ENCODE peak calls at places on chromosomes 4 and X, in eight cellular contexts. I, U, K, G, N, J, W and T are unnamed samples.

GRCh38 chrX:108307408-108308085 is 130.7 kb downstream of the COL4A6 start:
- DNase-seq in I (no peak), U (no peak), K (no peak), G (peak; percentile 59), N (no peak), J (no peak), W (peak; percentile 48), T (peak; percentile 25)

GRCh38 chr4:29852537-29852936 is 867.6 kb upstream of the PCDH7 start:
- DNase-seq in I (no peak), U (no peak), K (peak; percentile 43), G (no peak), N (no peak), J (no peak), W (no peak), T (no peak)

GRCh38 chr4:87108142-87108546 is 112.3 kb downstream of the KLHL8 start:
- DNase-seq in I (no peak), U (peak; percentile 73), K (no peak), G (peak; percentile 76), N (no peak), J (no peak), W (peak; percentile 84), T (no peak)

GRCh38 chr4:139458543-139458942 is 4.6 kb downstream of the RAB33B start:
- DNase-seq in I (no peak), U (no peak), K (no peak), G (no peak), N (no peak), J (no peak), W (no peak), T (no peak)

GRCh38 chrX:129593137-129593536 is 53.1 kb downstream of the OCRL start:
- DNase-seq in I (peak; percentile 52), U (no peak), K (no peak), G (peak; percentile 38), N (no peak), J (no peak), W (peak; percentile 52), T (no peak)

GRCh38 chrX:136910565-136911040 is 30.1 kb upstream of the RBMX start:
- DNase-seq in I (no peak), U (no peak), K (no peak), G (peak; percentile 16), N (no peak), J (no peak), W (peak; percentile 18), T (no peak)

GRCh38 chrX:149803458-149804062 is 21.8 kb downstream of the MAGEA9 start:
- DNase-seq in I (no peak), U (no peak), K (no peak), G (no peak), N (no peak), J (no peak), W (no peak), T (no peak)

GRCh38 chr4:118034061-118034785 is at the start of gene NDST3:
- DNase-seq in I (peak; percentile 16), U (peak; percentile 46), K (peak; percentile 59), G (peak; percentile 42), N (peak; percentile 51), J (no peak), W (peak; percentile 41), T (no peak)

GRCh38 chr4:15143551-15143950 is 141.3 kb downstream of the CPEB2 start:
- DNase-seq in I (no peak), U (no peak), K (no peak), G (no peak), N (no peak), J (no peak), W (no peak), T (no peak)

GRCh38 chr4:8782135-8782534 is 89.5 kb downstream of the HMX1 start:
- DNase-seq in I (no peak), U (no peak), K (no peak), G (no peak), N (peak; percentile 37), J (no peak), W (no peak), T (no peak)

GRCh38 chr4:103423261-103423660 is 225.1 kb upstream of the CENPE start:
- DNase-seq in I (no peak), U (no peak), K (no peak), G (no peak), N (no peak), J (no peak), W (no peak), T (no peak)

GRCh38 chr4:53527342-53527741 is 63.9 kb downstream of the LNX1 start:
- DNase-seq in I (no peak), U (no peak), K (no peak), G (no peak), N (no peak), J (no peak), W (no peak), T (no peak)

GRCh38 chrX:63656871-63657580 is 128.0 kb downstream of the ARHGEF9 start:
- DNase-seq in I (no peak), U (peak; percentile 20), K (no peak), G (peak; percentile 64), N (no peak), J (no peak), W (peak; percentile 85), T (no peak)

GRCh38 chr4:88604978-88605678 is 12.8 kb downstream of the HERC3 start:
- DNase-seq in I (no peak), U (no peak), K (no peak), G (no peak), N (no peak), J (no peak), W (no peak), T (no peak)

GRCh38 chr4:103498161-103499070 is 221.4 kb downstream of the TACR3 start:
- DNase-seq in I (no peak), U (peak; percentile 27), K (no peak), G (peak; percentile 50), N (no peak), J (no peak), W (peak; percentile 26), T (no peak)

GRCh38 chrX:15718283-15718970 is 19.6 kb upstream of the CA5B start:
- DNase-seq in I (no peak), U (no peak), K (no peak), G (no peak), N (no peak), J (no peak), W (no peak), T (no peak)

GRCh38 chrX:150690126-150690525 is 3.1 kb upstream of the MTMR1 start:
- DNase-seq in I (no peak), U (peak; percentile 68), K (no peak), G (peak; percentile 82), N (no peak), J (no peak), W (peak; percentile 96), T (no peak)

GRCh38 chr4:21888195-21888976 is 60.2 kb downstream of the KCNIP4 start:
- DNase-seq in I (no peak), U (peak; percentile 45), K (no peak), G (peak; percentile 82), N (no peak), J (no peak), W (peak; percentile 94), T (no peak)

GRCh38 chrX:20067709-20068315 is 48.9 kb downstream of the MAP7D2 start:
- DNase-seq in I (peak; percentile 87), U (peak; percentile 81), K (peak; percentile 43), G (peak; percentile 75), N (peak; percentile 65), J (no peak), W (peak; percentile 81), T (peak; percentile 42)

GRCh38 chrX:45740291-45740690 is 539.6 kb upstream of the DIPK2B start:
- DNase-seq in I (no peak), U (no peak), K (no peak), G (no peak), N (no peak), J (no peak), W (peak; percentile 23), T (no peak)

GRCh38 chr4:130534651-130535050 is 1438.7 kb downstream of the C4orf33 start:
- DNase-seq in I (no peak), U (no peak), K (no peak), G (no peak), N (no peak), J (no peak), W (no peak), T (no peak)